ENCODE peak calls at places on chromosomes 5 and 9, in six cellular contexts. E, W, B, C, Q and V are unnamed samples.

GRCh38 chr9:124350485-124351263 is 64.6 kb downstream of the PSMB7 start:
- DNase-seq in Q (peak; percentile 18), E (peak; percentile 45), W (no peak), C (no peak), B (no peak), V (no peak)

GRCh38 chr9:34454571-34455065 is 3.8 kb downstream of the FAM219A start:
- DNase-seq in Q (no peak), C (no peak), B (peak; percentile 45), W (no peak), E (no peak), V (no peak)

GRCh38 chr5:115418788-115419187 is 122.3 kb upstream of the CCDC112 start:
- DNase-seq in B (no peak), W (no peak), E (no peak), Q (no peak), C (no peak), V (peak; percentile 64)

GRCh38 chr9:127548352-127548878 is 63.7 kb upstream of the STXBP1 start:
- DNase-seq in B (no peak), E (no peak), W (no peak), C (no peak), Q (no peak), V (no peak)

GRCh38 chr5:27191786-27192505 is 153.6 kb upstream of the CDH9 start:
- DNase-seq in Q (no peak), W (no peak), E (no peak), C (no peak), B (no peak), V (no peak)

GRCh38 chr5:180077594-180078284 is 6.2 kb upstream of the RNF130 start:
- DNase-seq in C (no peak), Q (no peak), W (no peak), E (no peak), B (no peak), V (no peak)

GRCh38 chr5:124746252-124746915 is at the start of gene ZNF608:
- DNase-seq in E (no peak), W (peak; percentile 56), B (peak; percentile 27), Q (peak; percentile 56), C (no peak), V (no peak)

GRCh38 chr9:127574089-127574921 is 37.8 kb upstream of the STXBP1 start:
- DNase-seq in Q (no peak), B (peak; percentile 70), C (no peak), E (no peak), W (no peak), V (no peak)

GRCh38 chr9:127397722-127398647 is 1.0 kb downstream of the SLC2A8 start:
- DNase-seq in B (peak; percentile 63), E (no peak), Q (peak; percentile 50), W (no peak), C (peak; percentile 89), V (no peak)

GRCh38 chr5:110048508-110048907 is 358.8 kb downstream of the MAN2A1 start:
- DNase-seq in E (no peak), W (no peak), C (no peak), Q (no peak), B (no peak), V (no peak)

GRCh38 chr9:89449261-89449671 is 48.6 kb downstream of the SEMA4D start:
- DNase-seq in B (no peak), W (no peak), E (no peak), C (no peak), Q (no peak), V (no peak)

GRCh38 chr9:88092699-88093359 is 45.4 kb downstream of the SPATA31C2 start:
- DNase-seq in C (no peak), B (no peak), W (no peak), Q (peak; percentile 28), E (no peak), V (no peak)

GRCh38 chr5:103526164-103526915 is 36.2 kb downstream of the NUDT12 start:
- DNase-seq in E (no peak), C (no peak), B (no peak), Q (no peak), W (peak; percentile 23), V (no peak)

GRCh38 chr9:114681594-114682332 is at the start of gene TEX48:
- DNase-seq in E (no peak), Q (no peak), B (peak; percentile 66), W (peak; percentile 57), C (no peak), V (no peak)

GRCh38 chr5:171571663-171572062 is 152.2 kb downstream of the FGF18 start:
- DNase-seq in Q (no peak), B (no peak), C (no peak), W (no peak), E (no peak), V (no peak)

GRCh38 chr5:30099634-30100033 is 1093.9 kb upstream of the CDH6 start:
- DNase-seq in W (no peak), B (peak; percentile 24), Q (no peak), C (no peak), E (no peak), V (no peak)

GRCh38 chr5:114325552-114325951 is 36.3 kb upstream of the KCNN2 start:
- DNase-seq in C (no peak), W (no peak), Q (no peak), B (no peak), E (no peak), V (no peak)

GRCh38 chr5:150271296-150271692 is 18.3 kb downstream of the CAMK2A start:
- DNase-seq in W (no peak), C (no peak), B (no peak), E (no peak), Q (no peak), V (no peak)

GRCh38 chr9:37596504-37596903 is 4.1 kb upstream of the TOMM5 start:
- DNase-seq in B (no peak), W (no peak), C (no peak), E (no peak), Q (no peak), V (no peak)

GRCh38 chr5:14752497-14753071 is 88.1 kb downstream of the OTULIN start:
- DNase-seq in B (no peak), W (no peak), C (no peak), Q (no peak), E (no peak), V (no peak)

GRCh38 chr9:38412751-38413150 is 11.5 kb downstream of the IGFBPL1 start:
- DNase-seq in E (no peak), C (no peak), B (no peak), W (no peak), Q (no peak), V (no peak)

GRCh38 chr5:72597456-72597948 is 90.3 kb upstream of the ZNF366 start:
- DNase-seq in Q (no peak), B (peak; percentile 6), C (no peak), W (no peak), E (no peak), V (peak; percentile 70)

GRCh38 chr5:89690331-89690730 is 719.2 kb downstream of the CETN3 start:
- DNase-seq in E (no peak), W (no peak), C (no peak), B (no peak), Q (no peak), V (no peak)

GRCh38 chr5:132195727-132196126 is 31.9 kb downstream of the P4HA2 start:
- DNase-seq in B (no peak), Q (no peak), E (no peak), C (no peak), W (no peak), V (peak; percentile 60)

GRCh38 chr9:120929392-120929791 is 2.8 kb upstream of the TRAF1 start:
- DNase-seq in E (no peak), C (no peak), W (no peak), B (no peak), Q (no peak), V (no peak)
- H3K4me1 ChIP-seq in E (peaks cover 57% of the 10 kb centered on the region), C (peaks cover 38% of the 10 kb centered on the region), W (peaks cover 48% of the 10 kb centered on the region), B (peaks cover 28% of the 10 kb centered on the region), Q (peaks cover 22% of the 10 kb centered on the region), V (peaks cover 52% of the 10 kb centered on the region)

GRCh38 chr5:176541338-176542134 is 4.3 kb upstream of the RNF44 start:
- DNase-seq in Q (peak; percentile 48), C (no peak), B (no peak), W (peak; percentile 44), E (no peak), V (no peak)

GRCh38 chr5:176540956-176541337 is 3.7 kb upstream of the RNF44 start:
- DNase-seq in B (no peak), Q (no peak), E (no peak), C (no peak), W (no peak), V (no peak)

GRCh38 chr5:176542135-176542595 is 5.0 kb upstream of the RNF44 start:
- DNase-seq in B (no peak), Q (peak; percentile 41), W (no peak), E (no peak), C (no peak), V (no peak)

GRCh38 chr5:176538985-176539384 is 1.8 kb upstream of the RNF44 start:
- DNase-seq in C (no peak), B (no peak), W (no peak), Q (no peak), E (no peak), V (no peak)

DNA sequence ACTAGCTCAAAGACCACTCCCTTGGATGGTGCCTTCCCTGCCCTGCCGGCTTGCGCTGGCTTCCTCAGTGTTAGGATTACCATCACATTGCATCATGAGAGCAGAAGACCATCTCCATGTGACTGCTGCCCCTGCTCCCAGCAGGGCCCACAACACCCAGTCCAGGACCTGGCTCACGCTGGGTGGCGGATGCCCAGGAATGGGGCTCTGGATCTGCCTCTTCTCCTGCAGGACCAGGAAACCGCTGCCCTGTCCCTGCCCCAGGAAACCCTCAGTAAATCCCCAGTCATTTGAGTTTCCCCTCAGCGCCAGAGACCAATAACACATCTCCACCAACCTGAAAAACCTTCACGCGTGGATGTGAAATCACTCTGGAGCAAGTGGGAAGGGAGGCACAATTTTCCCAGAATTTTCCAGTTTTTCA is 3.3 kb upstream of the RNF44 start:
- DNase-seq in C (no peak), Q (no peak), B (no peak), E (no peak), W (no peak), V (no peak)
- TF ChIP-seq EP300 in C (no peak), Q (no peak), B (no peak), E (no peak), W (no peak), V (no peak)

GRCh38 chr9:128911529-128912035 is 9.2 kb upstream of the PHYHD1 start:
- DNase-seq in Q (no peak), W (no peak), E (no peak), B (peak; percentile 36), C (peak; percentile 67), V (no peak)
- H3K4me1 ChIP-seq in Q (peaks cover 37% of the 10 kb centered on the region), W (peaks cover 44% of the 10 kb centered on the region), E (peaks cover 71% of the 10 kb centered on the region), B (peaks cover 53% of the 10 kb centered on the region), C (peaks cover 70% of the 10 kb centered on the region), V (peaks cover 77% of the 10 kb centered on the region)

DNA sequence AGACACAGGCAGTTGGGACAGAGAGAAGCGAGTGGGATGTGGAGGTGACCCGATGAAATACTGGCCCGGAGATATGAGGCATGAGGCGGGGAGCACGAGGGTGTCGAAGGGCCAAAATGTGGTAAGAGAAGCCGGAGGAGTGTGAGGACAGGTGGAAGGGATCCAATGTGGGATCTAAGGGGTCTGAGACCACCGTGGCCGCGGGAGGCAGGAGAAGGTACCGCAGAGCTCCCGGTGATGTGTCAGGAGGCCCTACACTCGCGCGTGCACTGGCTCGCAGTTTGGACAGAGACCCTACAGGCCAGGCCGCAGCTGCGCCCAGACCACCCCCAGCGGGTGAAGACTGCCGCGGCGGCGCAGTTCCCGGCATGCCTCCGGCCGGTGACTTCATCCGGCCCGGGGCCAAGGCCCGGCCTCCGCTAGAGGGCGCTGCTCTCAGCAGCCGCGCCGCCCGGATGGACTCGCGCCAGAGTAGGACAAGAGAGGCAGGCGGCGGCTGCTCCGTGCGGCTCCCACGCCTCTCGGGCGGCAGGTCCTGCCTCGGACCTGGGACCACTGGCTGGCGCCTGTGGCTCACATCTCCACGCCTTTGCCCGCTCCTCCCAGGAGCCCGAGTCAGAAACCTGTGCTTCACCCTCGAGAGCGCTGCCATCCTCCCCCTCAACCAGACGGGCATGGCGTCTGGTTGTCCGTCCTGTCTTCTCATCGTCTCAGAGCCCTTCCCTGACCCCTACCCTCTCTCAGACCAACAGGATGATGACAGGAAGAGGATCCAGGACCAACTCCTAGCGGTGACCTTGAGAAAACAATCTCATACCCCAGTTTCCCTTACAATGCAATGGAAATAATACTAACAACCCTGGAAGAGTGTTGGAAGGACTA is 35.4 kb upstream of the STING1 start:
- DNase-seq in Q (peak; percentile 94), E (peak; percentile 92), B (peak; percentile 94), C (peak; percentile 99), W (peak; percentile 95), V (peak; percentile 97)
- TF ChIP-seq EP300 in Q (no peak), E (no peak), B (no peak), C (no peak), W (peak; percentile 78), V (no peak)